ENCODE peak calls at places on chromosome 14, in four cellular contexts. T is uterus, S is lower lobe of right lung, Y is heart right ventricle. X is an unnamed sample.

GRCh38 chr14:79162833-79163232 is 992.7 kb downstream of the NRXN3 start:
- DNase-seq in S (no peak), Y (no peak), T (no peak), X (no peak)

GRCh38 chr14:76697246-76697645 is 64.0 kb upstream of the VASH1 start:
- DNase-seq in Y (no peak), S (no peak), T (no peak), X (no peak)

GRCh38 chr14:31893156-31893813 is 183.8 kb upstream of the ARHGAP5 start:
- DNase-seq in T (no peak), Y (no peak), S (no peak), X (no peak)

GRCh38 chr14:50339178-50339804 is 27.2 kb downstream of the DMAC2L start:
- DNase-seq in S (no peak), T (no peak), Y (no peak), X (no peak)

GRCh38 chr14:61940669-61941420 is 178.6 kb downstream of the SNAPC1 start:
- DNase-seq in Y (no peak), T (no peak), S (no peak), X (no peak)

GRCh38 chr14:62428429-62429203 is 616.6 kb downstream of the KCNH5 start:
- DNase-seq in T (no peak), Y (no peak), S (no peak), X (no peak)

GRCh38 chr14:75522224-75522764 is at the start of gene BATF:
- DNase-seq in Y (no peak), S (peak; percentile 60), T (no peak), X (peak; percentile 68)

GRCh38 chr14:61140872-61141271 is 140.3 kb downstream of the TMEM30B start:
- DNase-seq in T (no peak), Y (no peak), S (no peak), X (no peak)

GRCh38 chr14:72652179-72652578 is 241.7 kb downstream of the DPF3 start:
- DNase-seq in S (no peak), Y (no peak), T (no peak), X (no peak)

GRCh38 chr14:95291859-95292542 is 27.7 kb downstream of the CLMN start:
- DNase-seq in Y (peak; percentile 76), T (peak; percentile 61), S (no peak), X (no peak)

GRCh38 chr14:89190779-89191513 is 226.1 kb downstream of the FOXN3 start:
- DNase-seq in T (no peak), S (no peak), Y (no peak), X (no peak)

GRCh38 chr14:57089901-57090300 is 178.8 kb downstream of the EXOC5 start:
- DNase-seq in S (no peak), Y (no peak), T (no peak), X (no peak)

GRCh38 chr14:29937116-29937515 is 9.5 kb upstream of the PRKD1 start:
- DNase-seq in T (no peak), S (no peak), Y (no peak), X (no peak)

GRCh38 chr14:75278422-75279152 is at the start of gene FOS:
- DNase-seq in S (peak; percentile 94), Y (peak; percentile 87), T (peak; percentile 95), X (peak; percentile 95)

GRCh38 chr14:52315355-52315718 is 1.2 kb downstream of the PTGER2 start:
- DNase-seq in Y (no peak), T (peak; percentile 34), S (peak; percentile 59), X (no peak)

GRCh38 chr14:85415015-85415712 is 114.8 kb upstream of the FLRT2 start:
- DNase-seq in T (peak; percentile 53), S (no peak), Y (no peak), X (no peak)

GRCh38 chr14:64640839-64641238 is 63.4 kb upstream of the PLEKHG3 start:
- DNase-seq in Y (no peak), S (no peak), T (no peak), X (no peak)

GRCh38 chr14:99715266-99716000 is 31.3 kb downstream of the CYP46A1 start:
- DNase-seq in T (no peak), S (no peak), Y (no peak), X (peak; percentile 51)

GRCh38 chr14:102319351-102320032 is at the start of gene ZNF839:
- DNase-seq in T (peak; percentile 93), S (peak; percentile 96), Y (peak; percentile 94), X (peak; percentile 97)

GRCh38 chr14:78598046-78598652 is 428.0 kb downstream of the NRXN3 start:
- DNase-seq in Y (peak; percentile 14), S (peak; percentile 43), T (peak; percentile 13), X (no peak)

GRCh38 chr14:102508774-102509743 is 517 bp downstream of the ANKRD9 start:
- DNase-seq in T (peak; percentile 49), S (peak; percentile 79), Y (peak; percentile 77), X (peak; percentile 86)

GRCh38 chr14:68685419-68686211 is 107.3 kb downstream of the ZFP36L1 start:
- DNase-seq in S (no peak), T (peak; percentile 45), Y (no peak), X (peak; percentile 61)

GRCh38 chr14:37411079-37411735 is 183.8 kb downstream of the FOXA1 start:
- DNase-seq in T (no peak), S (no peak), Y (no peak), X (no peak)

GRCh38 chr14:102727336-102728095 is 49.7 kb upstream of the TRAF3 start:
- DNase-seq in T (no peak), Y (no peak), S (no peak), X (no peak)

GRCh38 chr14:30251017-30251416 is 307.9 kb upstream of the G2E3 start:
- DNase-seq in S (no peak), T (no peak), Y (no peak), X (no peak)

GRCh38 chr14:76289276-76289675 is 86.7 kb upstream of the ESRRB start:
- DNase-seq in S (no peak), Y (no peak), T (no peak), X (no peak)

GRCh38 chr14:101028971-101029667 is 125.6 kb upstream of the RTL1 start:
- DNase-seq in S (no peak), Y (no peak), T (no peak), X (peak; percentile 31)

GRCh38 chr14:57389646-57390036 is 745 bp upstream of the NAA30 start:
- DNase-seq in T (no peak), S (no peak), Y (no peak), X (no peak)

GRCh38 chr14:89723930-89724915 is 230.3 kb downstream of the EFCAB11 start:
- DNase-seq in T (no peak), Y (no peak), S (no peak), X (no peak)

GRCh38 chr14:74712499-74713394 is at the start of the genes AREL1 and FCF1:
- DNase-seq in S (peak; percentile 79), Y (peak; percentile 68), T (peak; percentile 85), X (peak; percentile 81)

GRCh38 chr14:64069634-64070359 is 217.0 kb downstream of the SYNE2 start:
- DNase-seq in S (no peak), T (no peak), Y (no peak), X (no peak)

GRCh38 chr14:68792022-68792829 is 641 bp downstream of the ZFP36L1 start:
- DNase-seq in Y (no peak), T (peak; percentile 49), S (no peak), X (peak; percentile 70)

GRCh38 chr14:96442355-96442754 is 50.4 kb downstream of the AK7 start:
- DNase-seq in Y (no peak), S (no peak), T (no peak), X (no peak)

GRCh38 chr14:96445844-96446710 is 54.1 kb downstream of the AK7 start:
- DNase-seq in Y (no peak), S (no peak), T (no peak), X (no peak)
- H3K36me3 ChIP-seq in Y (no peaks in the 10 kb centered on the region), S (no peaks in the 10 kb centered on the region), T (no peaks in the 10 kb centered on the region), X (no peaks in the 10 kb centered on the region)

DNA sequence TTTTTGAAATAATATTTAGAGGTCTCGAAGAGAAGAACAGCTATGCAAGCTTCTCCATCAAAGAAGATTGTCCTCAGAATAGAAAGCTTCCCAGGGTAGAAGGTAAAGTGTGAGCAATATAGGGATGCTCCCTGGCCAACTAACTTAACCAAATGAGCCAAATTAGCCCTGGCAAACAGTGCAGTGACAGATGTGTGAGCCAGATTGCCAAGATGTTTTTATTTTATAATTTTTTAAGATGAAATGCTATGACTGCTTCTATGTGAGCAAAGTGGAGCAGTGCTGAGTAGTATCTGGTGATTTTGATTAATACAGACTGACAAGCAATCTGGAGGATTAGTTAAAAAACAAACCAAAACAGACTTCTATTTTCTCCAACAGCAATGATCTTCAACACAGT is 202.1 kb downstream of the NOVA1 start:
- DNase-seq in T (no peak), S (no peak), Y (no peak), X (no peak)
- H3K9me3 ChIP-seq in T (no peaks in the 10 kb centered on the region), S (no peaks in the 10 kb centered on the region), Y (no peaks in the 10 kb centered on the region), X (no peaks in the 10 kb centered on the region)

DNA sequence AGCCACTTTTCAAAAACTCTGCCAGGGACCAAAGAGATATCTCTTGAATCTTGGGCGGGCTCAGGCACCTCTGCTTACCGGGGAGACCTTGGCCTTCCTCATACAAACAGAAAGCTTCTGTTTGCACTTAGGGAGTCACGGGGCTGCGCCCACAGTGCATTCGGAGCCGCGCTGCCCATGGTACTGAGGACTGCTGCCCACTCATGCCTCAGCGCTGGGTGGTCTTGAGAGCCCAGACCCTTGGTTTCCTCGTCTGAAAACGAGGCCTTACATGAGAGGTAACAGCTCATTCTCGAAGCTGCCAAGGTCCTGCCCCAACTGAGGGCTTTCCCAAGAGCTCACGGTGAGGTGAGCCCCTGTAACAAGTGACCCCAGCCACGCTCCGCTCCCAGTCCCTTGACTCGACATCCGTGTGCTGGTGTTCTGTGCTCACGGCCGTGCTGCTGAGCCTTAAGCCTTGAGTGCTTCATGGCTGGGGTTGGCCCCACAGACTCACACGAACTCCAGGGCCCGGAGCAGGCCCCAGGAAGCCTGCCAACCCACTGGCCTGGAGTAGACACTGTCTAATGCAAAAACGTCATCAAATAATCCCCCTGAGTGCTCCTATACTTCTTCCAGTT is 47.4 kb upstream of the GPR68 start:
- DNase-seq in Y (no peak), T (no peak), S (peak; percentile 39), X (no peak)
- H3K36me3 ChIP-seq in Y (no peaks in the 10 kb centered on the region), T (no peaks in the 10 kb centered on the region), S (peaks cover 83% of the 10 kb centered on the region), X (peaks cover 42% of the 10 kb centered on the region)

GRCh38 chr14:105849933-105850626 is 323.7 kb downstream of the TMEM121 start:
- DNase-seq in T (no peak), Y (no peak), S (no peak), X (no peak)

GRCh38 chr14:105853089-105853906 is 326.9 kb downstream of the TMEM121 start:
- DNase-seq in Y (no peak), T (no peak), S (peak; percentile 42), X (no peak)

GRCh38 chr14:105850853-105851581 is 324.6 kb downstream of the TMEM121 start:
- DNase-seq in S (no peak), Y (no peak), T (peak; percentile 8), X (no peak)

GRCh38 chr14:105852378-105853088 is 326.1 kb downstream of the TMEM121 start:
- DNase-seq in Y (no peak), S (peak; percentile 38), T (peak; percentile 2), X (peak; percentile 61)

DNA sequence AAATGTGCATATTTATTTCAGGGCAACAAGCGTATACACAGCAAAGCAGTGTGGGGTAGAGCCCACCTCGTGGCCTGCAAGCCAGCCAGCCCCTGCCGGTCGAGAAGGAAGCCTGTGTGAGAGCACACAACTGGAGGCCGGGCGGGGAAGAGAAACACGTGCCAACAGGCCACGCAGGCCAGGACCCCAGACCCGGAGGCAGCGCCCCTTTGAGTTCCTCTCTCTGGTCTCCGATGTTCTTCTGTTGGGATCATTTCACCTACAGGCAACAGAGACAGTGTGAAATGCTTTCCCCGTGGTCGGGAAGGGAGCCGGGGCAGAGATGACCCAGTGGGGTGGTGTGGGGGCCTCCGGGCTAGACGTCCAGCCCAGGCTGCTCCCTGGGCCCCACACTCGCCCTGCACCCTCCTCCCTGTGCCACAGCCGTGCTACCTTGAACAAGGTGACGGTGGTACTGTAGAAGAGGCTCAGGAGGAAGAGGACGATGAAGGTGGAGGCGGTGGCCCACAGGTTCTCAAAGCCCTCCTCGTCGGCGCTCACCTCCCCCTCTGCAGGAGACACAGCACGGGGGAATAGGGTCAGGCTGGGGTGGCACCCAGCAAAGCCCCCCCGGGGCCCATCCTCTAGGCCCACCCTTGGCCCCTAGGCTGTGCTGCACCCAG is 325.5 kb downstream of the TMEM121 start:
- DNase-seq in Y (no peak), S (peak; percentile 39), T (peak; percentile 2), X (no peak)
- H3K9me3 ChIP-seq in Y (no peaks in the 10 kb centered on the region), S (no peaks in the 10 kb centered on the region), T (no peaks in the 10 kb centered on the region), X (no peaks in the 10 kb centered on the region)

X was measured in upper lobe of right lung.